ENCODE peak calls at places on chromosomes 11 and 22, in five cellular contexts. R, I, W, G and K are unnamed samples.

GRCh38 chr11:61552108-61552635 is 28.7 kb downstream of the SYT7 start:
- DNase-seq in R (no peak), I (no peak), W (no peak), G (no peak), K (no peak)

GRCh38 chr11:47147250-47147649 is 29.4 kb downstream of the ARFGAP2 start:
- DNase-seq in R (no peak), I (no peak), W (no peak), G (no peak), K (no peak)

GRCh38 chr11:27444801-27445215 is 27.8 kb downstream of the LGR4 start:
- DNase-seq in R (no peak), I (no peak), W (no peak), G (no peak), K (no peak)

GRCh38 chr11:71996946-71997345 is 1.8 kb upstream of the IL18BP start:
- DNase-seq in R (peak; percentile 78), I (no peak), W (no peak), G (no peak), K (no peak)

GRCh38 chr11:121589946-121590537 is 137.3 kb upstream of the SORL1-AS1 start:
- DNase-seq in R (no peak), I (no peak), W (no peak), G (no peak), K (peak; percentile 76)

GRCh38 chr11:111586305-111586915 is 15.8 kb upstream of the SIK2 start:
- DNase-seq in R (no peak), I (no peak), W (peak; percentile 56), G (peak; percentile 37), K (peak; percentile 50)

GRCh38 chr11:101567086-101567485 is 16.7 kb downstream of the TRPC6 start:
- DNase-seq in R (no peak), I (no peak), W (no peak), G (no peak), K (no peak)

GRCh38 chr22:23815781-23816551 is 22.8 kb downstream of the DERL3 start:
- DNase-seq in R (peak; percentile 69), I (no peak), W (peak; percentile 57), G (no peak), K (no peak)

GRCh38 chr22:30421695-30422480 is 3.7 kb upstream of the MTFP1 start:
- DNase-seq in R (no peak), I (no peak), W (no peak), G (no peak), K (no peak)

GRCh38 chr11:64649304-64649703 is 58.3 kb downstream of the SLC22A12 start:
- DNase-seq in R (no peak), I (no peak), W (no peak), G (peak; percentile 43), K (no peak)

GRCh38 chr11:62048101-62048500 is 75.7 kb upstream of the INCENP start:
- DNase-seq in R (no peak), I (no peak), W (peak; percentile 46), G (no peak), K (no peak)

GRCh38 chr22:48710410-48710809 is 1117.3 kb downstream of the BRD1 start:
- DNase-seq in R (no peak), I (no peak), W (no peak), G (no peak), K (no peak)

GRCh38 chr11:71336176-71336995 is 84.0 kb upstream of the SHANK2 start:
- DNase-seq in R (peak; percentile 5), I (no peak), W (no peak), G (no peak), K (no peak)

GRCh38 chr11:4766420-4767043 is 3.2 kb downstream of the OR51F1 start:
- DNase-seq in R (no peak), I (no peak), W (no peak), G (no peak), K (no peak)

GRCh38 chr22:19707347-19708322 is 6.7 kb upstream of the SEPTIN5 start:
- DNase-seq in R (peak; percentile 48), I (no peak), W (no peak), G (no peak), K (no peak)

GRCh38 chr22:37043214-37043827 is 8.2 kb upstream of the KCTD17 start:
- DNase-seq in R (no peak), I (no peak), W (no peak), G (no peak), K (no peak)

GRCh38 chr11:8930456-8931175 is 2.1 kb downstream of the C11orf16 start:
- DNase-seq in R (no peak), I (no peak), W (peak; percentile 38), G (no peak), K (no peak)

GRCh38 chr11:69630009-69630870 is 10.7 kb upstream of the CCND1 start:
- DNase-seq in R (no peak), I (no peak), W (no peak), G (no peak), K (no peak)

GRCh38 chr11:76236092-76237026 is 30.1 kb upstream of the WNT11 start:
- DNase-seq in R (no peak), I (no peak), W (peak; percentile 54), G (no peak), K (peak; percentile 59)

GRCh38 chr11:110798231-110798630 is 86.0 kb upstream of the ARHGAP20 start:
- DNase-seq in R (no peak), I (no peak), W (no peak), G (no peak), K (no peak)

GRCh38 chr11:68749061-68749491 is 2.2 kb downstream of the TESMIN start:
- DNase-seq in R (no peak), I (no peak), W (no peak), G (no peak), K (no peak)

GRCh38 chr11:76838422-76839068 is 22.2 kb upstream of the ACER3 start:
- DNase-seq in R (no peak), I (no peak), W (no peak), G (peak; percentile 56), K (no peak)

GRCh38 chr22:49349181-49349835 is 478.4 kb downstream of the BRD1 start:
- DNase-seq in R (peak; percentile 20), I (no peak), W (no peak), G (no peak), K (no peak)

GRCh38 chr11:97743205-97743742 is 1277.5 kb upstream of the CNTN5 start:
- DNase-seq in R (no peak), I (no peak), W (no peak), G (no peak), K (no peak)

GRCh38 chr22:45240137-45240809 is 421 bp downstream of the KIAA0930 start:
- DNase-seq in R (peak; percentile 62), I (no peak), W (no peak), G (peak; percentile 41), K (no peak)

GRCh38 chr11:19345519-19345847 is 104.7 kb upstream of the E2F8 start:
- DNase-seq in R (peak; percentile 54), I (no peak), W (no peak), G (peak; percentile 23), K (no peak)

GRCh38 chr11:18332302-18332701 is 9.9 kb downstream of the GTF2H1 start:
- DNase-seq in R (no peak), I (no peak), W (no peak), G (no peak), K (no peak)

GRCh38 chr22:27485842-27486241 is 315.7 kb downstream of the MN1 start:
- DNase-seq in R (no peak), I (no peak), W (no peak), G (no peak), K (no peak)

GRCh38 chr22:27489265-27489675 is 312.3 kb downstream of the MN1 start:
- DNase-seq in R (no peak), I (no peak), W (no peak), G (no peak), K (no peak)

GRCh38 chr22:27488456-27489224 is 312.9 kb downstream of the MN1 start:
- DNase-seq in R (no peak), I (no peak), W (no peak), G (no peak), K (no peak)

GRCh38 chr22:27490080-27490479 is 311.5 kb downstream of the MN1 start:
- DNase-seq in R (no peak), I (no peak), W (no peak), G (no peak), K (no peak)

GRCh38 chr22:27487600-27488450 is 313.7 kb downstream of the MN1 start:
- DNase-seq in R (no peak), I (no peak), W (no peak), G (no peak), K (no peak)
- TF ChIP-seq CTCF in R (no peak), I (no peak), W (no peak), G (no peak), K (no peak)

DNA sequence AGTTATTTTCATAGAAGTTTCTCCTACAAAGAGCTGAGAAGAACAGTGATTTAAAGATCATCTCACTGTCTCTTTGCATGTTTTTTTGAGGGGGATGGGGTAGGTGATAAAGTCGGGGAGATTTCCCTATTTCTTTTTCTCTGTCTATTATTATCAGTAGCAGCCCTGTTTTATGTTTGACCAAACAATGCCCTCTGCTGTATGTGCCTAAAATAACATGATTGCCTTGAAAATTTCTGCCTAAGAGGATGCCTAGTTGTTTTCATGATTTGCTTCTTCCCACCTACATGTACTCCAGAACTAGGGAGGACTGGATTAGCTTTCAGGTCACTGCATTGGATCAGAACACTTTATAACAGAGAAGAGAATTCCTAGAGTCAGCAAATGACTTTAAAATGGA is 1330.2 kb downstream of the LRRC4C start:
- DNase-seq in R (no peak), I (no peak), W (no peak), G (no peak), K (peak; percentile 4)
- TF ChIP-seq CTCF in R (no peak), I (no peak), W (no peak), G (peak; percentile 26), K (peak; percentile 16)

DNA sequence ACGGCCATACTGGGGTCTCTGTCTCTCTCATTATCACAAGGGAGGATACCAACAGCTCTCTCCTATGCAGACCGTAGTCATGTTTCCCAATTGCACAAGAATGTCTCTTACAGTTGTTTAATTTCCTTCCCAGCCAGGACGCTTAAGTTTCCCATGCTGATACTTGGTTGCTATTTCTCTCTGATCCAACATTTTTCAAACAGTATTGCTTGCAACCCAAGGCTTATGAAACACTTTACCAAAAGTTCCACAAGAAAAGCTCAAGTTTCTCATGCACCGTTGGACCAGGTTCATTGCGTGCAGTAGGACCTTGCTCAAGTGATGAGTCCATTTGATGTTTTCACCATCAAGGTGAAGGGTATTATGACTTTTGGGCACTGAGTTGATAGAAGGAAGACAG is 46.6 kb downstream of the GGTLC2 start:
- DNase-seq in R (no peak), I (no peak), W (no peak), G (no peak), K (no peak)
- TF ChIP-seq CTCF in R (no peak), I (no peak), W (no peak), G (no peak), K (no peak)

GRCh38 chr22:32686354-32686753 is 115.2 kb upstream of the TIMP3 start:
- DNase-seq in R (no peak), I (no peak), W (no peak), G (no peak), K (no peak)

GRCh38 chr22:32684148-32684821 is 117.2 kb upstream of the TIMP3 start:
- DNase-seq in R (no peak), I (no peak), W (no peak), G (no peak), K (no peak)

GRCh38 chr22:32680895-32681294 is 120.6 kb upstream of the TIMP3 start:
- DNase-seq in R (no peak), I (no peak), W (no peak), G (no peak), K (no peak)

GRCh38 chr22:32685527-32685926 is 116.0 kb upstream of the TIMP3 start:
- DNase-seq in R (no peak), I (no peak), W (no peak), G (no peak), K (no peak)

GRCh38 chr22:32684822-32685187 is 116.7 kb upstream of the TIMP3 start:
- DNase-seq in R (no peak), I (no peak), W (no peak), G (no peak), K (no peak)
- TF ChIP-seq CTCF in R (no peak), I (no peak), W (no peak), G (no peak), K (no peak)